ENCODE peak calls at places on chromosomes 11 and 22, in four cellular contexts. O, L, R and Y are unnamed samples.

GRCh38 chr11:32893091-32893946 is 708 bp downstream of the QSER1 start:
- DNase-seq in O (peak), L (peak), R (peak), Y (no peak)

GRCh38 chr22:36327922-36328551 is 59.7 kb downstream of the MYH9 start:
- DNase-seq in O (no peak), L (peak), R (peak), Y (no peak)

GRCh38 chr22:36852056-36852973 is 8.5 kb upstream of the NCF4 start:
- DNase-seq in O (no peak), L (no peak), R (no peak), Y (no peak)

GRCh38 chr22:19995611-19996339 is 20.8 kb downstream of the ARVCF start:
- DNase-seq in O (no peak), L (peak), R (peak), Y (no peak)

GRCh38 chr11:58391879-58392278 is 14.8 kb downstream of the OR5B3 start:
- DNase-seq in O (no peak), L (peak), R (no peak), Y (no peak)

GRCh38 chr22:36088292-36088691 is 59.7 kb upstream of the RBFOX2 start:
- DNase-seq in O (no peak), L (no peak), R (no peak), Y (no peak)

GRCh38 chr22:17107547-17107810 is 13.7 kb downstream of the TMEM121B start:
- DNase-seq in O (no peak), L (no peak), R (no peak), Y (no peak)

GRCh38 chr11:118625976-118626375 is 18.6 kb downstream of the PHLDB1 start:
- DNase-seq in O (no peak), L (no peak), R (no peak), Y (no peak)

GRCh38 chr22:23206915-23207314 is 26.6 kb downstream of the BCR start:
- DNase-seq in O (no peak), L (no peak), R (no peak), Y (no peak)

GRCh38 chr11:128424867-128425285 is 162.5 kb downstream of the ETS1 start:
- DNase-seq in O (peak), L (peak), R (peak), Y (no peak)

GRCh38 chr11:130636672-130637463 is 188.4 kb downstream of the ADAMTS15 start:
- DNase-seq in O (peak), L (peak), R (peak), Y (no peak)

GRCh38 chr11:123182101-123182500 is 12.9 kb downstream of the CLMP start:
- DNase-seq in O (no peak), L (no peak), R (no peak), Y (no peak)

GRCh38 chr11:1472180-1473005 is 14.2 kb downstream of the MOB2 start:
- DNase-seq in O (no peak), L (no peak), R (no peak), Y (no peak)

GRCh38 chr11:88194990-88195389 is 19.7 kb upstream of the RAB38 start:
- DNase-seq in O (no peak), L (no peak), R (no peak), Y (no peak)

GRCh38 chr11:19849107-19849789 is 136.6 kb downstream of the NAV2 start:
- DNase-seq in O (no peak), L (peak), R (no peak), Y (no peak)

GRCh38 chr22:29784451-29785361 is 17.5 kb downstream of the UQCR10 start:
- DNase-seq in O (no peak), L (peak), R (peak), Y (no peak)

GRCh38 chr11:125239585-125240331 is 75.2 kb downstream of the PKNOX2 start:
- DNase-seq in O (no peak), L (no peak), R (no peak), Y (no peak)

GRCh38 chr11:12754582-12755250 is 80.5 kb downstream of the TEAD1 start:
- DNase-seq in O (no peak), L (no peak), R (no peak), Y (no peak)

GRCh38 chr11:77467233-77467632 is 6.7 kb downstream of the PAK1 start:
- DNase-seq in O (peak), L (no peak), R (no peak), Y (no peak)

DNA sequence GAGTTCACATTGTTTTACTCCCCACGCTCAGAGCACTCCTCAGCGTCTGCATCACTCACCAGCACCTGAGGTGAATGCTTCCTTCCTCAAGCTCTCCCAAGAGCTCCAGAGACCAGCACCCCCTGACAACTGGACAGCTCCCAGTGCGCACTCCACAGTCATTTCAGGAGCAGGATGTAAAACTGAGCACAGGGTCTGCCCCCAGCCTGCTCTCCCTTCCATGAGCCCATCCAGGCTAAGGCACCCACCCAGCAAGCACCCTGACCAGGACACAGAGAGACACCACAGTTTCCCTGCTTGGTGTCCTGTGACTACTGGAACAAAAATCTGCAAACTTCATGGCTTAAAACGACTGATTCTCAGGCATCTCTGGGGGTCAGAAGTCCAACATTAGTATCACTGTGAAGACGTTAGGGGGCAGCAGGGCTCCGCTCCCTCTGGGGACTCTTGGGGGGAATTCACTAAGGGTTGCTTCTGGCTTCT is 3.3 kb downstream of the SCGB1D2 start:
- DNase-seq in O (peak), L (peak), R (peak), Y (no peak)
- TF ChIP-seq CTCF in O (peak), L (peak), R (peak), Y (no peak)

DNA sequence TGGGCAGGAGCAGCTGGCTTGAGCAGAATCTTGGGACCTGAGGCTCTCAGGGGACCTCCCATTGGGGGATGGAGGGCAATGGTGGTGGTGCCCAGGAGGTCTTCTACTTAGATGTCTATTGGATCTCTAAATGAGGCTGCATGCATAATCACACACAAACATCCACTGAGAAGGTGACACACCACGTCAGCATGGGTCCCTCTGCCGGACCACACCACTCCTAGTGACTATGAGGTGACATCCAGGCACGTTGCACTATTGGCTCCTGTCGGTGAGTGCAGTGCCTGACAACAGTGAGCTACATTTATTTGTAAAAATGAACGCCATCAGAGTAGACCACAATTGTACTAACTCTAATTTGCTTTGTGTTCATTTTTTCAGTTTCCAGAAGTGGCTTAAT is 2.3 kb upstream of the APOA4 start:
- DNase-seq in O (no peak), L (no peak), R (no peak), Y (no peak)
- TF ChIP-seq CTCF in O (no peak), L (no peak), R (no peak), Y (no peak)

GRCh38 chr22:30822216-30823014 is 127.7 kb downstream of the OSBP2 start:
- DNase-seq in O (no peak), L (no peak), R (no peak), Y (no peak)

GRCh38 chr22:30821381-30821780 is 126.7 kb downstream of the OSBP2 start:
- DNase-seq in O (no peak), L (no peak), R (no peak), Y (no peak)

GRCh38 chr22:30821863-30822215 is 127.2 kb downstream of the OSBP2 start:
- DNase-seq in O (no peak), L (no peak), R (no peak), Y (no peak)

GRCh38 chr22:30824096-30824495 is 129.4 kb downstream of the OSBP2 start:
- DNase-seq in O (no peak), L (no peak), R (no peak), Y (no peak)

GRCh38 chr22:30823015-30823370 is 128.3 kb downstream of the OSBP2 start:
- DNase-seq in O (no peak), L (no peak), R (peak), Y (no peak)
- TF ChIP-seq CTCF in O (no peak), L (no peak), R (no peak), Y (no peak)

DNA sequence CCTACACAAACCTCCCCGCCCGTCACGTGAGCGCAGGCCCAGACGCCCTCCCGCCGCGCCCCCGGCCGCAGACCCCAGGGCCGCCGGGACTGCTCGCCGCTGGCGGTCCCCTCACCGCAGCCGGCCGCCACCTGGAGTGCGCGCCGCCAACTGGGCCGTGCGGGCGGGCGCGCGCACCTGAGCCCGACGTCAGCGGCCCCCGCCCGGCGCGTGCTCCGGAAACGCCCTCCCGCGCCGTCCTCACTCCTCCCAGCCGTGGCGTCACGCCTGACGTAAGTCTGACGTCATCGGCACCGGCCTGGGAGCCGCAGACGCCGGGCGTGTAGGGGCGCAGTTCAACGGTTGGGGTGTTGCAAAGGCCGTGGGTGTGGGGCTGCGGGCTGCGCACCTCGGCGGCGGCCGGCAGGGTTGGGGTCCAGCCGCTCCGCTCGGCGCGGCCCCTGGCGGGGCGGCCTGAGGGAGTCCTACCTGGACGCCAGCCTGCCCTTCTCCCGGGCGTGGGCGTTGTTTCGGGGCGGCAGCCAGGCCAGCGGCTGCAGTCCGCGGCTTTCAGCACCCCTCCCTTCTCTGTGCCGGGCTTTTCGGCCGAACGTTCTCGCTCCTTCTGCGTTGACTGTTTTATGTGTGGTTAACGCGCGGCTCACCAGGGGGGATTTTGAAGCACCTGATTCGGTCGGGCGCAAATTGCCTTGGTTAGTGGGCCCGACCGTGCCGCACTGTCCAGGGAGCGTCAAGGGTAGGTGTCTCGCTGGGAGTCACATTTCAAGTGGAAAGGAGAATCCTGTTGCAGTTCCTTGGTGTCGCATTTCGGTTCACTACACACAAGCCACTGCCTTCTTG is at the start of gene JOSD1:
- DNase-seq in O (peak), L (peak), R (peak), Y (peak)
- TF ChIP-seq CTCF in O (no peak), L (no peak), R (no peak), Y (no peak)

DNA sequence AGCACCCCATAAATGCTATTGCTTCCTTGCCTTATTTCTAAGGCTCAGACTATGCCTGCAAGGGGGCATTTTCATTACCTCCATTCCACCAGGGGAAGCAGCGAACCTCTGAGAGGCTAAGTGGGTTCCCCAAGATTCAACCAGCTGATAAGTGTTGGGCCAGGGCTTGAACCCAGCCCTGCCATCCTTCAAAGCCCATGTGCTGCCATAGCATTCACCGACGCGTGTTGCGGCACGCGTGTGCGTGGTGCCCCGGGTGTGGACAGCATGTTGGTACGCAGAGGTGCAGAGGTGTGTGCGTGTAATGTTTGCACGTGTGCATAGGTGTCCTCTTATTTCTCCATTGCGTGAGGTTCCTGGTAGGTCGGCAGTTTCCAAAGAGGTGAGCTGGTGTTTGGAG is 66.0 kb upstream of the PPARA start:
- DNase-seq in O (no peak), L (no peak), R (no peak), Y (no peak)
- TF ChIP-seq CTCF in O (no peak), L (no peak), R (no peak), Y (no peak)

GRCh38 chr11:83195176-83195531 is 1.6 kb downstream of the ANKRD42 start:
- DNase-seq in O (no peak), L (no peak), R (no peak), Y (no peak)
- TF ChIP-seq CTCF in O (no peak), L (no peak), R (peak), Y (no peak)

GRCh38 chr22:41966225-41966606 is 3.0 kb upstream of the SEPTIN3 start:
- DNase-seq in O (no peak), L (no peak), R (no peak), Y (no peak)

GRCh38 chr22:41964106-41964494 is 5.1 kb upstream of the SEPTIN3 start:
- DNase-seq in O (no peak), L (no peak), R (no peak), Y (no peak)

GRCh38 chr22:41969110-41969646 is at the start of gene SEPTIN3:
- DNase-seq in O (no peak), L (no peak), R (no peak), Y (no peak)

GRCh38 chr22:41968601-41969000 is 642 bp upstream of the SEPTIN3 start:
- DNase-seq in O (no peak), L (no peak), R (peak), Y (no peak)

DNA sequence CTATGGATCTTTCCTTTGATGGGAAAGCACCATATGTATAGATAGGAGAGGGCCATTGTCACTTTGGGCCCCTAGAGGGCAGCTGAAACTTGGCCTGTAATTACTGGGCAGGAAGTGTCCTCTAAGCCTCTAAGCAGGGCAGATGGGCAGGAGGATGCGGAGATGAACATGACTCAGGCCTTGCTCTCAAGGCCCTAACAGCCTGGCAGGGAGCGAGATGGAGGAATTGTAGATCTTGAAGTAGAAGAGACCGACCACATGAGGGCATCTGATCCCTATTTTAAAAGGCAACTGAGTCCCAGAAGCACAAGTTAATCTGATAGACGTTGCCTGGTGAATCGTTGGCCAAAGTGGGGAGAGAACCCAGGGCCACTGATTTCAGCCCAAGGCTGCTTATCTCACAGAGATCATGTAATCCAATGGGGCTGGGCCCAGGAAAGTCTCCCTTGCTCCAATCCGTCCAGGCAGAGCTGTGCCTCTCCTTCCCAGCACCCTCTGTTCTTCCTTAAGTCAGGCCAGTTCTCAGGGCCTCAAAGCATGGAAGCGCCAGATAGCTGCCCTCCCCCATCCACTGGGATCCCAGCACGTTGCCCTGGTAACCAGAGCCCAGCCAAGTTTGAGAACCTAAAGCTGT is 2.5 kb upstream of the SEPTIN3 start:
- DNase-seq in O (peak), L (peak), R (peak), Y (peak)
- TF ChIP-seq CTCF in O (peak), L (peak), R (peak), Y (peak)

GRCh38 chr22:46296257-46297150 is at the start of gene GTSE1:
- DNase-seq in O (peak), L (peak), R (peak), Y (peak)
- TF ChIP-seq CTCF in O (no peak), L (no peak), R (peak), Y (no peak)

GRCh38 chr11:68297812-68298658 is 14.4 kb upstream of the LRP5 start:
- DNase-seq in O (peak), L (peak), R (peak), Y (peak)

GRCh38 chr11:68298659-68299516 is 13.5 kb upstream of the LRP5 start:
- DNase-seq in O (peak), L (no peak), R (no peak), Y (no peak)

GRCh38 chr11:68297494-68297811 is 14.9 kb upstream of the LRP5 start:
- DNase-seq in O (no peak), L (no peak), R (no peak), Y (no peak)

GRCh38 chr11:68302256-68303054 is 9.9 kb upstream of the LRP5 start:
- DNase-seq in O (peak), L (peak), R (peak), Y (no peak)

GRCh38 chr11:68300076-68300830 is 12.1 kb upstream of the LRP5 start:
- DNase-seq in O (no peak), L (no peak), R (no peak), Y (no peak)
- TF ChIP-seq CTCF in O (no peak), L (no peak), R (no peak), Y (no peak)

GRCh38 chr22:42878561-42879305 is 21.7 kb upstream of the ARFGAP3 start:
- DNase-seq in O (no peak), L (no peak), R (no peak), Y (no peak)

GRCh38 chr22:42879371-42880021 is 22.4 kb upstream of the ARFGAP3 start:
- DNase-seq in O (no peak), L (no peak), R (no peak), Y (no peak)

GRCh38 chr22:42881298-42881697 is 24.2 kb upstream of the ARFGAP3 start:
- DNase-seq in O (no peak), L (no peak), R (no peak), Y (no peak)

GRCh38 chr22:42881982-42882656 is 25.0 kb upstream of the ARFGAP3 start:
- DNase-seq in O (no peak), L (no peak), R (no peak), Y (no peak)

GRCh38 chr22:42880815-42881214 is 23.7 kb upstream of the ARFGAP3 start:
- DNase-seq in O (no peak), L (no peak), R (no peak), Y (no peak)
- TF ChIP-seq CTCF in O (peak), L (no peak), R (peak), Y (peak)